ENCODE peak calls at places on chromosome 18, in six cellular contexts. One of them, this sample, is unnamed. For H3K27me3, the result is how much of the 10 kb centered on the place peaks cover.

GRCh38 chr18:33578371-33579146 is 540 bp downstream of the ASXL3 start:
- DNase-seq in effector memory CD4-positive, alpha-beta T cell: no peak
- DNase-seq in MM.1S: no peak
- DNase-seq in left ventricle myocardium inferior: peak
- DNase-seq in GM12878: no peak
- DNase-seq in body of pancreas: peak
- DNase-seq in this sample: peak

GRCh38 chr18:44324361-44324760 is 356.3 kb upstream of the SETBP1 start:
- DNase-seq in effector memory CD4-positive, alpha-beta T cell: no peak
- DNase-seq in MM.1S: no peak
- DNase-seq in left ventricle myocardium inferior: no peak
- DNase-seq in GM12878: no peak
- DNase-seq in body of pancreas: no peak
- DNase-seq in this sample: no peak

GRCh38 chr18:79917351-79918088 is 33.9 kb downstream of the SLC66A2 start:
- DNase-seq in effector memory CD4-positive, alpha-beta T cell: no peak
- DNase-seq in MM.1S: no peak
- DNase-seq in left ventricle myocardium inferior: no peak
- DNase-seq in GM12878: no peak
- DNase-seq in body of pancreas: peak
- DNase-seq in this sample: peak

GRCh38 chr18:79507546-79508480 is 112.1 kb downstream of the NFATC1 start:
- DNase-seq in effector memory CD4-positive, alpha-beta T cell: no peak
- DNase-seq in MM.1S: no peak
- DNase-seq in left ventricle myocardium inferior: peak
- DNase-seq in GM12878: no peak
- DNase-seq in body of pancreas: peak
- DNase-seq in this sample: peak

GRCh38 chr18:48942554-48943261 is 8.1 kb downstream of the SMAD7 start:
- DNase-seq in effector memory CD4-positive, alpha-beta T cell: no peak
- DNase-seq in MM.1S: peak
- DNase-seq in left ventricle myocardium inferior: no peak
- DNase-seq in GM12878: no peak
- DNase-seq in body of pancreas: peak
- DNase-seq in this sample: no peak

GRCh38 chr18:5582849-5583667 is 39.3 kb upstream of the EPB41L3 start:
- DNase-seq in effector memory CD4-positive, alpha-beta T cell: no peak
- DNase-seq in MM.1S: no peak
- DNase-seq in left ventricle myocardium inferior: no peak
- DNase-seq in GM12878: no peak
- DNase-seq in body of pancreas: no peak
- DNase-seq in this sample: no peak

GRCh38 chr18:49563130-49563540 is 1.3 kb downstream of the LIPG start:
- DNase-seq in effector memory CD4-positive, alpha-beta T cell: no peak
- DNase-seq in MM.1S: no peak
- DNase-seq in left ventricle myocardium inferior: no peak
- DNase-seq in GM12878: no peak
- DNase-seq in body of pancreas: no peak
- DNase-seq in this sample: no peak

GRCh38 chr18:28438381-28438780 is 261.5 kb upstream of the CDH2 start:
- DNase-seq in effector memory CD4-positive, alpha-beta T cell: no peak
- DNase-seq in MM.1S: no peak
- DNase-seq in left ventricle myocardium inferior: no peak
- DNase-seq in GM12878: no peak
- DNase-seq in body of pancreas: no peak
- DNase-seq in this sample: no peak

GRCh38 chr18:11005528-11005927 is 143.8 kb downstream of the PIEZO2 start:
- DNase-seq in effector memory CD4-positive, alpha-beta T cell: no peak
- DNase-seq in MM.1S: no peak
- DNase-seq in left ventricle myocardium inferior: no peak
- DNase-seq in GM12878: peak
- DNase-seq in body of pancreas: peak
- DNase-seq in this sample: no peak

GRCh38 chr18:49878996-49879585 is 65.8 kb upstream of the ACAA2 start:
- DNase-seq in effector memory CD4-positive, alpha-beta T cell: no peak
- DNase-seq in MM.1S: no peak
- DNase-seq in left ventricle myocardium inferior: no peak
- DNase-seq in GM12878: no peak
- DNase-seq in body of pancreas: no peak
- DNase-seq in this sample: no peak

GRCh38 chr18:24995056-24995455 is 356.9 kb downstream of the ZNF521 start:
- DNase-seq in effector memory CD4-positive, alpha-beta T cell: no peak
- DNase-seq in MM.1S: no peak
- DNase-seq in left ventricle myocardium inferior: no peak
- DNase-seq in GM12878: no peak
- DNase-seq in body of pancreas: no peak
- DNase-seq in this sample: no peak

GRCh38 chr18:31684279-31685096 is at the start of gene B4GALT6:
- DNase-seq in effector memory CD4-positive, alpha-beta T cell: no peak
- DNase-seq in MM.1S: peak
- DNase-seq in left ventricle myocardium inferior: no peak
- DNase-seq in GM12878: no peak
- DNase-seq in body of pancreas: peak
- DNase-seq in this sample: peak

GRCh38 chr18:75945534-75945933 is 518.0 kb upstream of the SMIM21 start:
- DNase-seq in effector memory CD4-positive, alpha-beta T cell: no peak
- DNase-seq in MM.1S: no peak
- DNase-seq in left ventricle myocardium inferior: no peak
- DNase-seq in GM12878: no peak
- DNase-seq in body of pancreas: no peak
- DNase-seq in this sample: no peak

GRCh38 chr18:13376841-13377351 is 158.3 kb downstream of the LDLRAD4 start:
- DNase-seq in effector memory CD4-positive, alpha-beta T cell: peak
- DNase-seq in MM.1S: no peak
- DNase-seq in left ventricle myocardium inferior: no peak
- DNase-seq in GM12878: no peak
- DNase-seq in body of pancreas: no peak
- DNase-seq in this sample: no peak

GRCh38 chr18:40874233-40874632 is 1080.8 kb upstream of the PIK3C3 start:
- DNase-seq in effector memory CD4-positive, alpha-beta T cell: no peak
- DNase-seq in MM.1S: no peak
- DNase-seq in left ventricle myocardium inferior: no peak
- DNase-seq in GM12878: no peak
- DNase-seq in body of pancreas: no peak
- DNase-seq in this sample: no peak

GRCh38 chr18:62436636-62437519 is 85.9 kb upstream of the ZCCHC2 start:
- DNase-seq in effector memory CD4-positive, alpha-beta T cell: no peak
- DNase-seq in MM.1S: no peak
- DNase-seq in left ventricle myocardium inferior: peak
- DNase-seq in GM12878: no peak
- DNase-seq in body of pancreas: peak
- DNase-seq in this sample: peak

GRCh38 chr18:77165489-77166415 is 33.2 kb upstream of the MBP start:
- DNase-seq in effector memory CD4-positive, alpha-beta T cell: no peak
- DNase-seq in MM.1S: no peak
- DNase-seq in left ventricle myocardium inferior: peak
- DNase-seq in GM12878: no peak
- DNase-seq in body of pancreas: peak
- DNase-seq in this sample: no peak

GRCh38 chr18:8448091-8448490 is 161.1 kb upstream of the RAB12 start:
- DNase-seq in effector memory CD4-positive, alpha-beta T cell: no peak
- DNase-seq in MM.1S: no peak
- DNase-seq in left ventricle myocardium inferior: no peak
- DNase-seq in GM12878: no peak
- DNase-seq in body of pancreas: no peak
- DNase-seq in this sample: no peak

GRCh38 chr18:6729247-6730091 is at the start of gene ARHGAP28:
- DNase-seq in effector memory CD4-positive, alpha-beta T cell: no peak
- DNase-seq in MM.1S: peak
- DNase-seq in left ventricle myocardium inferior: peak
- DNase-seq in GM12878: no peak
- DNase-seq in body of pancreas: peak
- DNase-seq in this sample: peak

GRCh38 chr18:11981633-11982366 is 493 bp downstream of the IMPA2 start:
- DNase-seq in effector memory CD4-positive, alpha-beta T cell: no peak
- DNase-seq in MM.1S: peak
- DNase-seq in left ventricle myocardium inferior: peak
- DNase-seq in GM12878: no peak
- DNase-seq in body of pancreas: peak
- DNase-seq in this sample: peak

GRCh38 chr18:22783662-22784076 is 149.5 kb upstream of the RBBP8 start:
- DNase-seq in effector memory CD4-positive, alpha-beta T cell: no peak
- DNase-seq in MM.1S: no peak
- DNase-seq in left ventricle myocardium inferior: no peak
- DNase-seq in GM12878: no peak
- DNase-seq in body of pancreas: no peak
- DNase-seq in this sample: no peak

GRCh38 chr18:79928563-79928960 is 22.9 kb downstream of the SLC66A2 start:
- DNase-seq in effector memory CD4-positive, alpha-beta T cell: no peak
- DNase-seq in MM.1S: no peak
- DNase-seq in left ventricle myocardium inferior: no peak
- DNase-seq in GM12878: no peak
- DNase-seq in body of pancreas: peak
- DNase-seq in this sample: peak

GRCh38 chr18:22551536-22552151 is 133.9 kb upstream of the CTAGE1 start:
- DNase-seq in effector memory CD4-positive, alpha-beta T cell: no peak
- DNase-seq in MM.1S: no peak
- DNase-seq in left ventricle myocardium inferior: no peak
- DNase-seq in GM12878: no peak
- DNase-seq in body of pancreas: peak
- DNase-seq in this sample: no peak

GRCh38 chr18:36950282-36950681 is 121.4 kb downstream of the KIAA1328 start:
- DNase-seq in effector memory CD4-positive, alpha-beta T cell: no peak
- DNase-seq in MM.1S: no peak
- DNase-seq in left ventricle myocardium inferior: no peak
- DNase-seq in GM12878: no peak
- DNase-seq in body of pancreas: no peak
- DNase-seq in this sample: no peak

GRCh38 chr18:44537521-44537920 is 143.2 kb upstream of the SETBP1 start:
- DNase-seq in effector memory CD4-positive, alpha-beta T cell: no peak
- DNase-seq in MM.1S: no peak
- DNase-seq in left ventricle myocardium inferior: no peak
- DNase-seq in GM12878: no peak
- DNase-seq in body of pancreas: no peak
- DNase-seq in this sample: peak

GRCh38 chr18:76496200-76496890 is 1.3 kb upstream of the ZNF516 start:
- DNase-seq in effector memory CD4-positive, alpha-beta T cell: no peak
- DNase-seq in MM.1S: no peak
- DNase-seq in left ventricle myocardium inferior: peak
- DNase-seq in GM12878: no peak
- DNase-seq in body of pancreas: peak
- DNase-seq in this sample: peak

GRCh38 chr18:7269903-7270302 is 39.0 kb downstream of the LRRC30 start:
- DNase-seq in effector memory CD4-positive, alpha-beta T cell: no peak
- DNase-seq in MM.1S: no peak
- DNase-seq in left ventricle myocardium inferior: no peak
- DNase-seq in GM12878: no peak
- DNase-seq in body of pancreas: no peak
- DNase-seq in this sample: no peak

GRCh38 chr18:65737346-65737745 is 13.5 kb upstream of the CDH7 start:
- DNase-seq in effector memory CD4-positive, alpha-beta T cell: no peak
- DNase-seq in MM.1S: no peak
- DNase-seq in left ventricle myocardium inferior: no peak
- DNase-seq in GM12878: no peak
- DNase-seq in body of pancreas: no peak
- DNase-seq in this sample: no peak

GRCh38 chr18:63307555-63308200 is 11.9 kb downstream of the BCL2 start:
- DNase-seq in effector memory CD4-positive, alpha-beta T cell: no peak
- DNase-seq in MM.1S: no peak
- DNase-seq in left ventricle myocardium inferior: no peak
- DNase-seq in GM12878: no peak
- DNase-seq in body of pancreas: no peak
- DNase-seq in this sample: no peak

GRCh38 chr18:54260376-54261072 is 8.8 kb upstream of the POLI start:
- DNase-seq in effector memory CD4-positive, alpha-beta T cell: no peak
- DNase-seq in MM.1S: no peak
- DNase-seq in left ventricle myocardium inferior: no peak
- DNase-seq in GM12878: no peak
- DNase-seq in body of pancreas: peak
- DNase-seq in this sample: no peak
- H3K27me3 ChIP-seq in effector memory CD4-positive, alpha-beta T cell: under half
- H3K27me3 ChIP-seq in MM.1S: under half
- H3K27me3 ChIP-seq in left ventricle myocardium inferior: under half
- H3K27me3 ChIP-seq in GM12878: under half
- H3K27me3 ChIP-seq in body of pancreas: under half
- H3K27me3 ChIP-seq in this sample: under half

DNA sequence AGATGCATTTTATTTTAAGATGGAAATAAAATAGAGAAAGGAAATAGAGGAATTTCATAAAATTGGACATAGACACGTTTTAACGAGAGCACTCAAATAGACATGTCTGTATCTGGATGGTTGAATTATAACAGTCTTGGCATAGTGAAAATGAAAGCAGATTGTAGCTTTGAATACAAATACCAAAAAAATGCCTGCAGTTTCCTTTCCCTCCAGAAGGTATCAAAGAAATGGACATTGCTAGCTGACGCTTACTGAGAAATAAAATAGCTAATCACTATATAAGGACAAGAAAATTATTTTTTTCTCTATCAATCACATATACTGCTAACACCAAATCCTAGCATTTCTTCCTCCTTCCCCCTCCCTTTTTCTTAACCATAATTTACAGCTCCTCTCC is 11.4 kb upstream of the MAPRE2 start:
- DNase-seq in effector memory CD4-positive, alpha-beta T cell: no peak
- DNase-seq in MM.1S: peak
- DNase-seq in left ventricle myocardium inferior: no peak
- DNase-seq in GM12878: no peak
- DNase-seq in body of pancreas: no peak
- DNase-seq in this sample: no peak
- H3K27ac ChIP-seq in effector memory CD4-positive, alpha-beta T cell: peak
- H3K27ac ChIP-seq in MM.1S: peak
- H3K27ac ChIP-seq in left ventricle myocardium inferior: peak
- H3K27ac ChIP-seq in GM12878: peak
- H3K27ac ChIP-seq in body of pancreas: peak
- H3K27ac ChIP-seq in this sample: peak

GRCh38 chr18:47730795-47731194 is 199.7 kb downstream of the SMAD2 start:
- DNase-seq in effector memory CD4-positive, alpha-beta T cell: no peak
- DNase-seq in MM.1S: no peak
- DNase-seq in left ventricle myocardium inferior: no peak
- DNase-seq in GM12878: no peak
- DNase-seq in body of pancreas: no peak
- DNase-seq in this sample: no peak
- H3K27me3 ChIP-seq in effector memory CD4-positive, alpha-beta T cell: under half
- H3K27me3 ChIP-seq in MM.1S: under half
- H3K27me3 ChIP-seq in left ventricle myocardium inferior: half or more
- H3K27me3 ChIP-seq in GM12878: under half
- H3K27me3 ChIP-seq in body of pancreas: under half
- H3K27me3 ChIP-seq in this sample: under half

GRCh38 chr18:46412831-46413371 is 244.1 kb downstream of the LOXHD1 start:
- DNase-seq in effector memory CD4-positive, alpha-beta T cell: no peak
- DNase-seq in MM.1S: no peak
- DNase-seq in left ventricle myocardium inferior: no peak
- DNase-seq in GM12878: no peak
- DNase-seq in body of pancreas: peak
- DNase-seq in this sample: no peak

GRCh38 chr18:46416706-46417638 is 240.0 kb downstream of the LOXHD1 start:
- DNase-seq in effector memory CD4-positive, alpha-beta T cell: no peak
- DNase-seq in MM.1S: peak
- DNase-seq in left ventricle myocardium inferior: no peak
- DNase-seq in GM12878: no peak
- DNase-seq in body of pancreas: no peak
- DNase-seq in this sample: no peak

GRCh38 chr18:46414863-46415262 is 242.2 kb downstream of the LOXHD1 start:
- DNase-seq in effector memory CD4-positive, alpha-beta T cell: no peak
- DNase-seq in MM.1S: no peak
- DNase-seq in left ventricle myocardium inferior: no peak
- DNase-seq in GM12878: no peak
- DNase-seq in body of pancreas: no peak
- DNase-seq in this sample: no peak

GRCh38 chr18:46413684-46414083 is 243.3 kb downstream of the LOXHD1 start:
- DNase-seq in effector memory CD4-positive, alpha-beta T cell: no peak
- DNase-seq in MM.1S: no peak
- DNase-seq in left ventricle myocardium inferior: no peak
- DNase-seq in GM12878: no peak
- DNase-seq in body of pancreas: no peak
- DNase-seq in this sample: no peak

GRCh38 chr18:46415532-46415931 is 241.5 kb downstream of the LOXHD1 start:
- DNase-seq in effector memory CD4-positive, alpha-beta T cell: no peak
- DNase-seq in MM.1S: no peak
- DNase-seq in left ventricle myocardium inferior: no peak
- DNase-seq in GM12878: no peak
- DNase-seq in body of pancreas: no peak
- DNase-seq in this sample: no peak
- H3K27ac ChIP-seq in effector memory CD4-positive, alpha-beta T cell: no peak
- H3K27ac ChIP-seq in MM.1S: no peak
- H3K27ac ChIP-seq in left ventricle myocardium inferior: peak
- H3K27ac ChIP-seq in GM12878: no peak
- H3K27ac ChIP-seq in body of pancreas: no peak
- H3K27ac ChIP-seq in this sample: no peak

This sample was measured in aorta.